ENCODE peak calls at places on chromosome 13, in five cellular contexts. O is breast epithelium; W is neural progenitor cell; P is thoracic aorta; K is CD8-positive, alpha-beta T cell. I is an unnamed sample. For H3K4me1 and H3K36me3, the result is how much of the 10 kb centered on the place peaks cover.

GRCh38 chr13:99191900-99192399 is 8.7 kb upstream of the UBAC2 start:
- DNase-seq in O (peak), W (peak), P (no peak), K (no peak), I (no peak)

GRCh38 chr13:29523199-29523931 is 72.1 kb downstream of the SLC7A1 start:
- DNase-seq in O (no peak), W (no peak), P (no peak), K (no peak), I (peak)

GRCh38 chr13:44236370-44236769 is 137.3 kb upstream of the SERP2 start:
- DNase-seq in O (no peak), W (no peak), P (no peak), K (no peak), I (peak)

GRCh38 chr13:106496072-106496997 is 39.1 kb downstream of the EFNB2 start:
- DNase-seq in O (no peak), W (no peak), P (no peak), K (no peak), I (no peak)

GRCh38 chr13:30577381-30577780 is 40.3 kb upstream of the USPL1 start:
- DNase-seq in O (no peak), W (no peak), P (no peak), K (peak), I (no peak)

GRCh38 chr13:69243366-69243765 is 864.3 kb upstream of the ATXN8OS start:
- DNase-seq in O (no peak), W (no peak), P (no peak), K (no peak), I (no peak)

GRCh38 chr13:97583884-97584497 is 150.0 kb downstream of the RAP2A start:
- DNase-seq in O (no peak), W (no peak), P (no peak), K (no peak), I (no peak)

GRCh38 chr13:96379967-96380366 is 290.1 kb downstream of the HS6ST3 start:
- DNase-seq in O (no peak), W (no peak), P (no peak), K (no peak), I (no peak)

GRCh38 chr13:25687622-25688225 is 315.9 kb downstream of the ATP8A2 start:
- DNase-seq in O (no peak), W (no peak), P (no peak), K (no peak), I (no peak)

GRCh38 chr13:23129329-23129728 is 51.5 kb upstream of the SGCG start:
- DNase-seq in O (no peak), W (no peak), P (no peak), K (no peak), I (peak)

GRCh38 chr13:51942189-51942588 is 69.1 kb downstream of the ATP7B start:
- DNase-seq in O (no peak), W (no peak), P (no peak), K (no peak), I (no peak)

GRCh38 chr13:79477968-79478367 is 3.0 kb upstream of the NDFIP2 start:
- DNase-seq in O (no peak), W (peak), P (no peak), K (no peak), I (no peak)

GRCh38 chr13:67736646-67737420 is 506.7 kb upstream of the PCDH9 start:
- DNase-seq in O (no peak), W (peak), P (no peak), K (no peak), I (no peak)

GRCh38 chr13:102897371-102898138 is 51.7 kb downstream of the ERCC5 start:
- DNase-seq in O (no peak), W (no peak), P (no peak), K (no peak), I (no peak)

GRCh38 chr13:98451676-98452105 is 125.2 kb downstream of the STK24 start:
- DNase-seq in O (no peak), W (no peak), P (peak), K (no peak), I (peak)

GRCh38 chr13:113452942-113453901 is at the start of gene ADPRHL1:
- DNase-seq in O (peak), W (no peak), P (no peak), K (no peak), I (no peak)

GRCh38 chr13:99935772-99936171 is 35.8 kb downstream of the ZIC5 start:
- DNase-seq in O (no peak), W (no peak), P (no peak), K (no peak), I (no peak)

GRCh38 chr13:66635526-66635925 is 594.6 kb downstream of the PCDH9 start:
- DNase-seq in O (no peak), W (no peak), P (no peak), K (no peak), I (no peak)

GRCh38 chr13:33690321-33690720 is 127.6 kb upstream of the RFC3 start:
- DNase-seq in O (no peak), W (no peak), P (no peak), K (no peak), I (no peak)

GRCh38 chr13:31063734-31064133 is 98.0 kb downstream of the HSPH1 start:
- DNase-seq in O (no peak), W (no peak), P (no peak), K (no peak), I (no peak)

GRCh38 chr13:51818771-51819511 is 15.0 kb upstream of the DHRS12 start:
- DNase-seq in O (no peak), W (no peak), P (no peak), K (no peak), I (no peak)

GRCh38 chr13:25619897-25620296 is 248.1 kb downstream of the ATP8A2 start:
- DNase-seq in O (no peak), W (no peak), P (no peak), K (no peak), I (no peak)

GRCh38 chr13:73268306-73268705 is 209.5 kb downstream of the KLF5 start:
- DNase-seq in O (no peak), W (no peak), P (no peak), K (no peak), I (no peak)

GRCh38 chr13:114064516-114065140 is 67.8 kb downstream of the RASA3 start:
- DNase-seq in O (no peak), W (peak), P (no peak), K (no peak), I (no peak)

GRCh38 chr13:83453300-83453699 is 429.0 kb downstream of the SLITRK1 start:
- DNase-seq in O (no peak), W (no peak), P (no peak), K (no peak), I (no peak)

GRCh38 chr13:112709825-112710783 is 20.3 kb downstream of the ATP11A start:
- DNase-seq in O (no peak), W (no peak), P (no peak), K (no peak), I (no peak)

GRCh38 chr13:102825921-102826706 is 19.7 kb upstream of the ERCC5 start:
- DNase-seq in O (no peak), W (no peak), P (no peak), K (no peak), I (no peak)

GRCh38 chr13:108924154-108924940 is 294.9 kb downstream of the MYO16 start:
- DNase-seq in O (no peak), W (no peak), P (no peak), K (no peak), I (no peak)

GRCh38 chr13:61954092-61954491 is 538.4 kb upstream of the PCDH20 start:
- DNase-seq in O (no peak), W (peak), P (no peak), K (no peak), I (no peak)

GRCh38 chr13:67228909-67229308 is 1.2 kb downstream of the PCDH9 start:
- DNase-seq in O (no peak), W (no peak), P (no peak), K (no peak), I (no peak)

GRCh38 chr13:47908200-47908902 is 92.7 kb downstream of the SUCLA2 start:
- DNase-seq in O (no peak), W (no peak), P (no peak), K (no peak), I (no peak)

GRCh38 chr13:85093808-85094207 is 705.4 kb downstream of the SLITRK6 start:
- DNase-seq in O (no peak), W (no peak), P (no peak), K (no peak), I (peak)

GRCh38 chr13:33723365-33723764 is 94.6 kb upstream of the RFC3 start:
- DNase-seq in O (no peak), W (no peak), P (no peak), K (no peak), I (no peak)

GRCh38 chr13:108859202-108860012 is 230.0 kb downstream of the MYO16 start:
- DNase-seq in O (no peak), W (no peak), P (no peak), K (no peak), I (no peak)

GRCh38 chr13:99331881-99332293 is 24.7 kb upstream of the GPR183 start:
- DNase-seq in O (no peak), W (no peak), P (no peak), K (no peak), I (no peak)

GRCh38 chr13:20550799-20551198 is 16.2 kb upstream of the IFT88 start:
- DNase-seq in O (no peak), W (no peak), P (no peak), K (no peak), I (no peak)

GRCh38 chr13:109131698-109132257 is 502.4 kb downstream of the MYO16 start:
- DNase-seq in O (no peak), W (no peak), P (no peak), K (no peak), I (no peak)

GRCh38 chr13:99980201-99981114 is 1.1 kb upstream of the ZIC2 start:
- DNase-seq in O (no peak), W (peak), P (no peak), K (peak), I (no peak)

GRCh38 chr13:51451467-51452390 is 1.1 kb downstream of the INTS6 start:
- DNase-seq in O (peak), W (peak), P (peak), K (peak), I (peak)

DNA sequence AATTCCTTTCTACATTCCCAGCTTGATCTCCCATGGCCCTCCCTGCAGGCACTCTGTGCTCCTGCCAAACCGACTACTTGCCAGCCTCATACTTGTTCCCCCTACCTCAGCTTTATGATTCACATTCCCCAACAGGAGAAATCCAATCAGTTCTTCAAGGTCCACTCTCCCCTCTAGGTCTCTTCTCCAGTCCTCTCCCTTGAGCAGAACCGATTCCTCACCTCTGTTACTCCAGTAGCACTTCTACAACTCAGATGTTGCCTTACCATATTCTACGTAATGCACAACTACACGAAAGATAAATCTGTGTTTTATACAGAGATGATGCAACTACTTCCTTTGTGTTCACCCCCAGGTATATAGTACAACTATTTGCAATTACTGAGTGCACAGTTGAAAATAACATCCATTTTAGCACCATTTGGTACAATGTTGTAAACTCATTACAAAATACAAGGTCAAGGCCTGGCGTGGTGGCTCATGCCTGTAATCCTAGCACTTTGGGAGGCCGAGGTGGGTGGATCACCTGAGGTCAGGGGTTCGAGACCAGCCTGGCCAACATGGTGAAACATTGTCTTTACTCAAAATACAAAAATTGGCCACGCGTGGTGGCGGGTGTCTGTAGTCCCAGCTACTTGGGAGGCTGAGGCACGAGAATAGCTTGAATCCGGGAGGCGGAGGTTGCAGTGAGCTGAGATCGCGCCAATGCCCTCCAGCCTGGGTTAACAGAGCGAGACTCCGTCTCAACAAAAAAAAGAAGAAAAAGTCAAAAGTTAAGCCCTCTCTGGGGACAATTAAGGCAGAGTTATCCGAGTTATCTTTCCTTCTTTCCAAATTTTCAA is 2.9 kb upstream of the WBP4 start:
- DNase-seq in O (no peak), W (no peak), P (no peak), K (no peak), I (no peak)
- H3K4me1 ChIP-seq in O (under half), W (under half), P (half or more), K (under half), I (half or more)

GRCh38 chr13:46572758-46573384 is 19.9 kb downstream of the LRCH1 start:
- DNase-seq in O (no peak), W (no peak), P (no peak), K (no peak), I (no peak)

GRCh38 chr13:46570273-46570672 is 17.3 kb downstream of the LRCH1 start:
- DNase-seq in O (no peak), W (no peak), P (no peak), K (no peak), I (no peak)

GRCh38 chr13:46569471-46569870 is 16.5 kb downstream of the LRCH1 start:
- DNase-seq in O (no peak), W (no peak), P (no peak), K (no peak), I (no peak)

GRCh38 chr13:46571941-46572340 is 19.0 kb downstream of the LRCH1 start:
- DNase-seq in O (no peak), W (no peak), P (no peak), K (no peak), I (no peak)

DNA sequence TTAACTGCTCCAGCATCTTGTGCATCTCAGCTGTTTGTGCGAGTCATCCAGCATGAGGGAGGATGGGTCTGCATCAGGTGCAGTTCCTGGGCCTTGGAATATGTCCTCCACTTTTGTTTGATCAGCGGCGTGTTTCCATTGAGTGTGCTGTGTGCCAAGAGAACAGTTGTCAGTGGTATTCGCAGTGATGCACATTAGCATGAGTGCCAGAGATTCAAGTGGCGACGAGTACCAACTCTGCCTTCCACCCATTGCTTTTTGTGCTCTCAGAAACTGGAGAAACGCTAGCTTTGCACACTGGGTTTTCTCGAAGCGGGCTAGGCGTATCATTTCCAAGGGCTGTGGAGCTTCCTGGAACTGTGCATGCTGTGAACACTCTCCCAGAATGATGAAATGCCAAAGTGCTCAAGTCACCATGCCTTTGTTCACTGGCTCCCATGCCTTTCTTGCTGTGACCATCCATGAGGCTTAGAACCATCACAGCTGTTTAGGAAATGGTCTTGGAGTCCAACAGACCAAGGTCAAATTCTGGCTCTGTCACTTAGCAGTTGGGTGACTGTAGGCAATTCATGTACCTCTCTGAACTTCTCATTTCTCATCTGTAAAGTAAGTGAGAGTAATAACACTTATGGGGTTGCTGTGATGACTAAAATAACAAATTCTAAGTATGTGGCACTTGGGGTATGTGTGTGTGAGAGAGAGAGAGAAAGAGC is 18.4 kb downstream of the LRCH1 start:
- DNase-seq in O (no peak), W (no peak), P (no peak), K (no peak), I (no peak)
- H3K4me3 ChIP-seq in O (no peak), W (no peak), P (peak), K (no peak), I (no peak)

DNA sequence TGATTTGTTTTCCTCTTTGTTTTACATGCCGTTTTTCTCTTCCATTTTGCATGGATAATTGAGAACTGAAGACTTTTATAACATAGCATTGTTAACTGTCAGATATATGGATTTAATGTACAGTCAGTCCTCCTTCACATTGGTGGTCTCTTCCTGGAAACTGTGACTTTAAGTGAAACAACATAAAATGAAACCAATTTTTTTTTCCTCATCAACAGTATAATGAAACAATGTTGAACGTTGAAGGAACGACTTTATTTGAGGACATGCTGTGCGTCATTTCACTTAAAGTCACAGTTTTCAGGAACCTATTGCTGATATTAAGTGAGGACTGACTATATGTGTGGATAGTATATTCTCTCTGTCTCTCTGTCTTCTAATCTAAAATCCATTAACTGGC is 54.7 kb downstream of the COG3 start:
- DNase-seq in O (no peak), W (no peak), P (no peak), K (no peak), I (no peak)
- H3K36me3 ChIP-seq in O (under half), W (under half), P (under half), K (half or more), I (under half)

GRCh38 chr13:39037880-39038568 is at the start of the genes NHLRC3 and PROSER1:
- DNase-seq in O (peak), W (peak), P (peak), K (peak), I (peak)
- H3K4me1 ChIP-seq in O (under half), W (under half), P (half or more), K (under half), I (under half)